ENCODE peak calls at places on chromosomes 2 and 18, in five cellular contexts. One of them, this sample, is unnamed.

GRCh38 chr2:225002039-225002655 is 40.1 kb downstream of the DOCK10 start:
- DNase-seq in tibial artery: peak; percentile 41
- DNase-seq in A549: peak; percentile 68
- DNase-seq in hepatocyte: peak; percentile 77
- DNase-seq in H9: peak; percentile 39
- DNase-seq in this sample: peak; percentile 50

GRCh38 chr18:28113271-28114023 is 63.5 kb downstream of the CDH2 start:
- DNase-seq in hepatocyte: no peak
- DNase-seq in tibial artery: no peak
- DNase-seq in A549: no peak
- DNase-seq in H9: no peak
- DNase-seq in this sample: no peak

GRCh38 chr2:158098171-158098570 is 3.5 kb upstream of the UPP2 start:
- DNase-seq in hepatocyte: no peak
- DNase-seq in A549: no peak
- DNase-seq in tibial artery: no peak
- DNase-seq in H9: no peak
- DNase-seq in this sample: no peak

GRCh38 chr18:79400091-79400590 is 4.4 kb downstream of the NFATC1 start:
- DNase-seq in H9: no peak
- DNase-seq in tibial artery: peak; percentile 78
- DNase-seq in A549: no peak
- DNase-seq in hepatocyte: peak; percentile 71
- DNase-seq in this sample: no peak

GRCh38 chr18:25080988-25081387 is 271.0 kb downstream of the ZNF521 start:
- DNase-seq in H9: no peak
- DNase-seq in hepatocyte: no peak
- DNase-seq in A549: no peak
- DNase-seq in tibial artery: no peak
- DNase-seq in this sample: no peak

GRCh38 chr18:37698508-37699035 is 133.0 kb upstream of the CELF4 start:
- DNase-seq in A549: no peak
- DNase-seq in tibial artery: no peak
- DNase-seq in hepatocyte: peak; percentile 55
- DNase-seq in H9: peak; percentile 41
- DNase-seq in this sample: no peak

GRCh38 chr2:9990735-9991134 is 39.2 kb downstream of the GRHL1 start:
- DNase-seq in hepatocyte: no peak
- DNase-seq in tibial artery: peak; percentile 79
- DNase-seq in H9: no peak
- DNase-seq in A549: no peak
- DNase-seq in this sample: peak; percentile 59

GRCh38 chr2:85291425-85292023 is 36.3 kb downstream of the TGOLN2 start:
- DNase-seq in H9: no peak
- DNase-seq in hepatocyte: no peak
- DNase-seq in A549: no peak
- DNase-seq in tibial artery: no peak
- DNase-seq in this sample: no peak

GRCh38 chr18:57794951-57795728 is 8.0 kb downstream of the ATP8B1 start:
- DNase-seq in hepatocyte: no peak
- DNase-seq in A549: no peak
- DNase-seq in tibial artery: no peak
- DNase-seq in H9: no peak
- DNase-seq in this sample: no peak

GRCh38 chr2:42261531-42262195 is 92.5 kb downstream of the EML4 start:
- DNase-seq in A549: no peak
- DNase-seq in hepatocyte: no peak
- DNase-seq in H9: no peak
- DNase-seq in tibial artery: no peak
- DNase-seq in this sample: no peak

GRCh38 chr2:120847700-120848321 is 112.1 kb downstream of the GLI2 start:
- DNase-seq in tibial artery: no peak
- DNase-seq in A549: no peak
- DNase-seq in hepatocyte: peak; percentile 36
- DNase-seq in H9: no peak
- DNase-seq in this sample: peak; percentile 10

GRCh38 chr2:217657252-217657651 is 345.5 kb downstream of the TNS1 start:
- DNase-seq in hepatocyte: no peak
- DNase-seq in tibial artery: no peak
- DNase-seq in A549: no peak
- DNase-seq in H9: no peak
- DNase-seq in this sample: no peak

GRCh38 chr2:159468257-159468656 is 148.1 kb downstream of the BAZ2B start:
- DNase-seq in hepatocyte: no peak
- DNase-seq in tibial artery: no peak
- DNase-seq in A549: no peak
- DNase-seq in H9: no peak
- DNase-seq in this sample: no peak

GRCh38 chr2:120237491-120237902 is 14.3 kb upstream of the TMEM185B start:
- DNase-seq in A549: peak; percentile 70
- DNase-seq in tibial artery: no peak
- DNase-seq in H9: peak; percentile 29
- DNase-seq in hepatocyte: peak; percentile 57
- DNase-seq in this sample: peak; percentile 51

GRCh38 chr2:179069685-179070084 is 19.7 kb upstream of the CCDC141 start:
- DNase-seq in A549: no peak
- DNase-seq in H9: no peak
- DNase-seq in tibial artery: no peak
- DNase-seq in hepatocyte: no peak
- DNase-seq in this sample: no peak

GRCh38 chr2:230230087-230230486 is 4.6 kb downstream of the SP140 start:
- DNase-seq in hepatocyte: no peak
- DNase-seq in H9: peak; percentile 64
- DNase-seq in A549: no peak
- DNase-seq in tibial artery: no peak
- DNase-seq in this sample: no peak

GRCh38 chr2:16633632-16634430 is 31.8 kb downstream of the CYRIA start:
- DNase-seq in A549: peak; percentile 12
- DNase-seq in H9: no peak
- DNase-seq in hepatocyte: no peak
- DNase-seq in tibial artery: no peak
- DNase-seq in this sample: no peak

GRCh38 chr18:55779461-55779710 is 191.4 kb upstream of the TCF4 start:
- DNase-seq in H9: no peak
- DNase-seq in tibial artery: no peak
- DNase-seq in hepatocyte: no peak
- DNase-seq in A549: no peak
- DNase-seq in this sample: no peak

GRCh38 chr2:120614901-120615300 is 120.8 kb upstream of the GLI2 start:
- DNase-seq in tibial artery: no peak
- DNase-seq in H9: no peak
- DNase-seq in A549: no peak
- DNase-seq in hepatocyte: no peak
- DNase-seq in this sample: no peak

GRCh38 chr2:142791335-142791734 is 86.1 kb upstream of the KYNU start:
- DNase-seq in hepatocyte: no peak
- DNase-seq in tibial artery: no peak
- DNase-seq in H9: no peak
- DNase-seq in A549: no peak
- DNase-seq in this sample: no peak

GRCh38 chr18:6370886-6371635 is 43.6 kb downstream of the L3MBTL4 start:
- DNase-seq in tibial artery: no peak
- DNase-seq in H9: no peak
- DNase-seq in A549: no peak
- DNase-seq in hepatocyte: peak; percentile 41
- DNase-seq in this sample: peak; percentile 49

GRCh38 chr2:71923143-71923525 is 224.5 kb downstream of the CYP26B1 start:
- DNase-seq in H9: no peak
- DNase-seq in A549: no peak
- DNase-seq in tibial artery: no peak
- DNase-seq in hepatocyte: no peak
- DNase-seq in this sample: no peak

GRCh38 chr2:240451791-240452470 is 16.5 kb downstream of the GPC1 start:
- DNase-seq in A549: no peak
- DNase-seq in tibial artery: no peak
- DNase-seq in hepatocyte: no peak
- DNase-seq in H9: no peak
- DNase-seq in this sample: no peak

GRCh38 chr2:192828175-192828574 is 633.4 kb upstream of the TMEFF2 start:
- DNase-seq in hepatocyte: no peak
- DNase-seq in H9: no peak
- DNase-seq in A549: no peak
- DNase-seq in tibial artery: no peak
- DNase-seq in this sample: no peak

DNA sequence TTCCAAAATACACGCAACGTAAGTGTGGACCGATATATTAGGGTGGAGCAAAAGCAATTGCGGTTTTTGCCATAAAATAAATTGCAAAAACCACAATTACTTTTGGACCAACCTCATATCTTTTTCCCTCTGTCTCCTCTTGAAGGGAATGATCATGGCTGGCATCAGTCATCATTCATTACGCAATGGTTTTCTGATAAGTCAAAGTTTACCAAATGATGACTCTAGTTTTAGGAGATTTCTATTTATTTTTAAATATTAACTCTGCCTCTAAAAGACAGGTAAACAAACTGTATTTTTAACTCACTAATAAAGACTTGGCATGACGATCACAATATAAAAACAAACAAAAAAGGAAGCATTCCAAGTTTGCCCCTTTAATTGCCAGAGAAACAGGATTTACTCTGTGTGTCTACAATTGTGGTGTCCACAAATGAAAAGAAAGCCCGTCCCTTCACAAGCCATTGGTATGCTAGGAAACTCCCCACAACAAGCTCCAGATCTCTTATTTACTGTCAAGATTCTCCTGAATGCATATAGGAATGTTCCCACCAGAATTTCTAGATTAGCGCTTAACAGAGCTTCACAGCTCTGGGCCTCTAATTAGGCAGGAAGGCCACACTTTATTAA is 61.3 kb downstream of the IRS1 start:
- DNase-seq in tibial artery: no peak
- DNase-seq in A549: no peak
- DNase-seq in H9: no peak
- DNase-seq in hepatocyte: no peak
- DNase-seq in this sample: peak; percentile 42
- H3K27ac ChIP-seq in tibial artery: no peak overlapping the region
- H3K27ac ChIP-seq in A549: peak overlapping the region; percentile 47
- H3K27ac ChIP-seq in H9: no peak overlapping the region
- H3K27ac ChIP-seq in hepatocyte: peak overlapping the region; percentile 81
- H3K27ac ChIP-seq in this sample: peak overlapping the region; percentile 50

DNA sequence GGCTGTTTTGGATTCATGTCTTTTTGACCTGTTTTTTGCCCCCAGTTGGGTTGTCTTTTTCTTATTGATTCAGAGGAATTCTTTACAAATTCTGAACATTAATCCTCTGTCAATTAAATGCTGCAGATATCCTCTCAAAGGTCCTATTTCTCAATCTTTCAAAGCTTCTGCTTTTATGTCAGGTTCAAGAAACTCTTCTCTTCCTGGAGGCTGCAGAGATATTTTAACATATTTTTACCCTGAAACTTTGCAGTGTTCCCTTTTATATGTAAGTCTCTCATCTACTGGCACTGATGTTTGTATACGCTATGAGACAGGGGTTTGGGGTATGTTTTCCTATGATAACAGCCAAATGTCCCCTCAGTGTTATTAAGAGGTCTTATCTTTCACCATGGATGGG is 159.4 kb downstream of the HDAC4 start:
- DNase-seq in A549: no peak
- DNase-seq in hepatocyte: no peak
- DNase-seq in H9: no peak
- DNase-seq in tibial artery: no peak
- DNase-seq in this sample: no peak
- H3K4me1 ChIP-seq in A549: no peaks in the 10 kb centered on the region
- H3K4me1 ChIP-seq in hepatocyte: peaks cover under 1% of the 10 kb centered on the region
- H3K4me1 ChIP-seq in H9: no peaks in the 10 kb centered on the region
- H3K4me1 ChIP-seq in tibial artery: peaks cover 8% of the 10 kb centered on the region
- H3K4me1 ChIP-seq in this sample: no peaks in the 10 kb centered on the region

GRCh38 chr18:72843743-72844142 is 24.0 kb downstream of the NETO1 start:
- DNase-seq in hepatocyte: no peak
- DNase-seq in H9: no peak
- DNase-seq in tibial artery: no peak
- DNase-seq in A549: no peak
- DNase-seq in this sample: no peak
- H3K27ac ChIP-seq in hepatocyte: no peak overlapping the region
- H3K27ac ChIP-seq in H9: no peak overlapping the region
- H3K27ac ChIP-seq in tibial artery: no peak overlapping the region
- H3K27ac ChIP-seq in A549: no peak overlapping the region
- H3K27ac ChIP-seq in this sample: no peak overlapping the region

GRCh38 chr2:207766697-207767460 is 2.8 kb downstream of the FZD5 start:
- DNase-seq in H9: peak; percentile 80
- DNase-seq in hepatocyte: peak; percentile 55
- DNase-seq in tibial artery: no peak
- DNase-seq in A549: no peak
- DNase-seq in this sample: no peak
- H3K4me1 ChIP-seq in H9: peaks cover 18% of the 10 kb centered on the region
- H3K4me1 ChIP-seq in hepatocyte: peaks cover 25% of the 10 kb centered on the region
- H3K4me1 ChIP-seq in tibial artery: peaks cover 25% of the 10 kb centered on the region
- H3K4me1 ChIP-seq in A549: peaks cover 47% of the 10 kb centered on the region
- H3K4me1 ChIP-seq in this sample: peaks cover 12% of the 10 kb centered on the region

DNA sequence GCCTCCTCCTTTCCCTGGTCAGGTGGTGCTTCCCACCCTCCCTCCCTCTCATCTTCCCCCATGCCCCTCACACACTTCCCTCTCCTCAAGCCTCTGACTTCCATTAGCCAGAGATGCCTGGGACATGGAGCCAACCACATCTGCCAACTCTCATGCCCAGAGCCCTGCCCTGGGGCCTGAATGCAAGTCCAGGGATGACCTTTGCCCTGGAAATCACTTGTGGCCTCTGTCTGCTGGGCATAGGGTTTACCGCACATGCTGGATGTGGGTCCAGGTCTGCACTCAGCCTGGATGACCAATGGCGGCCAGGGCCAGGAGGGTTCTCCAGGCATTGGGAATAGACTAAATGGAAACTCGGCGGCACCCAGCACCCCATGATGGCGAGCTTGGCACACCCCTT is 98.9 kb downstream of the SEPTIN10 start:
- DNase-seq in A549: no peak
- DNase-seq in tibial artery: no peak
- DNase-seq in H9: no peak
- DNase-seq in hepatocyte: no peak
- DNase-seq in this sample: no peak
- H3K27ac ChIP-seq in A549: no peak overlapping the region
- H3K27ac ChIP-seq in tibial artery: peak overlapping the region; percentile 85
- H3K27ac ChIP-seq in H9: no peak overlapping the region
- H3K27ac ChIP-seq in hepatocyte: no peak overlapping the region
- H3K27ac ChIP-seq in this sample: no peak overlapping the region

This sample was measured in SJSA1.